ENCODE peak calls at places on chromosomes 6 and 20, in four cellular contexts. S is GM12878, L is heart right ventricle, P is OCI-LY7. B is an unnamed sample.
A peak's percentile ranks its signal among the peaks of the same experiment; 100 is the strongest.

GRCh38 chr6:116060572-116061283 is at the start of gene FRK:
- DNase-seq in S (no peak), L (no peak), P (no peak), B (peak; percentile 77)

GRCh38 chr6:108989700-108990099 is 104.9 kb downstream of the SESN1 start:
- DNase-seq in S (no peak), L (no peak), P (no peak), B (peak; percentile 71)

GRCh38 chr6:132797975-132798819 is at the start of gene SLC18B1:
- DNase-seq in S (no peak), L (peak; percentile 67), P (peak; percentile 54), B (peak; percentile 55)

GRCh38 chr6:54737247-54737646 is 109.3 kb upstream of the FAM83B start:
- DNase-seq in S (no peak), L (no peak), P (peak; percentile 18), B (peak; percentile 42)

GRCh38 chr20:17757496-17757895 is 57.7 kb downstream of the BANF2 start:
- DNase-seq in S (no peak), L (no peak), P (no peak), B (no peak)

GRCh38 chr20:51460569-51461265 is 81.8 kb downstream of the NFATC2 start:
- DNase-seq in S (peak; percentile 64), L (no peak), P (peak; percentile 98), B (no peak)

GRCh38 chr6:109662192-109662591 is 28.8 kb downstream of the AK9 start:
- DNase-seq in S (no peak), L (no peak), P (no peak), B (no peak)

GRCh38 chr6:33633462-33634158 is 12.5 kb downstream of the ITPR3 start:
- DNase-seq in S (no peak), L (peak; percentile 79), P (peak; percentile 44), B (peak; percentile 90)

GRCh38 chr6:145815351-145815772 is 767 bp upstream of the FBXO30 start:
- DNase-seq in S (no peak), L (no peak), P (no peak), B (no peak)

GRCh38 chr6:151452750-151453427 is 963 bp upstream of the RMND1 start:
- DNase-seq in S (no peak), L (peak; percentile 25), P (peak; percentile 32), B (no peak)

GRCh38 chr20:41738584-41739193 is 120.5 kb upstream of the CHD6 start:
- DNase-seq in S (no peak), L (peak; percentile 38), P (peak; percentile 58), B (peak; percentile 76)

GRCh38 chr6:48835421-48835958 is 627.6 kb downstream of the MMUT start:
- DNase-seq in S (no peak), L (no peak), P (no peak), B (no peak)

GRCh38 chr20:59269396-59270025 is 30.9 kb upstream of the EDN3 start:
- DNase-seq in S (no peak), L (no peak), P (no peak), B (no peak)

GRCh38 chr6:149140910-149141290 is 176.6 kb upstream of the TAB2 start:
- DNase-seq in S (peak; percentile 65), L (no peak), P (no peak), B (no peak)

GRCh38 chr6:135740580-135740979 is 110.9 kb upstream of the PDE7B start:
- DNase-seq in S (no peak), L (no peak), P (no peak), B (no peak)

GRCh38 chr6:84774174-84775158 is 10.1 kb upstream of the TBX18 start:
- DNase-seq in S (no peak), L (peak; percentile 58), P (no peak), B (peak; percentile 31)

GRCh38 chr20:50292324-50293243 is 102.0 kb downstream of the CEBPB start:
- DNase-seq in S (no peak), L (peak; percentile 90), P (no peak), B (no peak)

GRCh38 chr6:13421425-13422057 is 65.9 kb downstream of the GFOD1 start:
- DNase-seq in S (no peak), L (no peak), P (no peak), B (no peak)

GRCh38 chr6:148932731-148933130 is 185.9 kb downstream of the UST start:
- DNase-seq in S (no peak), L (no peak), P (no peak), B (no peak)

GRCh38 chr20:1669304-1669703 is 11.7 kb upstream of the SIRPG start:
- DNase-seq in S (no peak), L (peak; percentile 44), P (no peak), B (no peak)

GRCh38 chr6:147724454-147724853 is 216.0 kb downstream of the SAMD5 start:
- DNase-seq in S (no peak), L (no peak), P (no peak), B (no peak)

GRCh38 chr6:11206576-11206975 is 25.9 kb downstream of the NEDD9 start:
- DNase-seq in S (no peak), L (no peak), P (no peak), B (no peak)

GRCh38 chr6:73733791-73734190 is 37.8 kb downstream of the CD109 start:
- DNase-seq in S (no peak), L (no peak), P (no peak), B (no peak)

GRCh38 chr6:113650610-113650979 is 206.6 kb upstream of the MARCKS start:
- DNase-seq in S (no peak), L (no peak), P (no peak), B (no peak)

GRCh38 chr6:106546322-106547052 is 82.8 kb downstream of the RTN4IP1 start:
- DNase-seq in S (no peak), L (no peak), P (no peak), B (no peak)

GRCh38 chr20:53950031-53950430 is 120.4 kb downstream of the BCAS1 start:
- DNase-seq in S (no peak), L (no peak), P (no peak), B (no peak)

GRCh38 chr6:169863149-169863525 is 111.7 kb downstream of the ERMARD start:
- DNase-seq in S (no peak), L (no peak), P (no peak), B (no peak)

GRCh38 chr6:27503436-27504030 is 30.6 kb upstream of the ZNF184 start:
- DNase-seq in S (peak; percentile 73), L (peak; percentile 64), P (peak; percentile 74), B (peak; percentile 83)

GRCh38 chr20:12453711-12454110 is 536.0 kb downstream of the BTBD3 start:
- DNase-seq in S (no peak), L (no peak), P (no peak), B (no peak)

GRCh38 chr6:151060742-151061100 is 179.0 kb upstream of the AKAP12 start:
- DNase-seq in S (no peak), L (no peak), P (no peak), B (no peak)

GRCh38 chr6:163599684-163600083 is 185.2 kb downstream of the QKI start:
- DNase-seq in S (no peak), L (no peak), P (no peak), B (no peak)
- H3K4me3 ChIP-seq in S (no peak overlapping the region), L (no peak overlapping the region), P (no peak overlapping the region), B (no peak overlapping the region)

DNA sequence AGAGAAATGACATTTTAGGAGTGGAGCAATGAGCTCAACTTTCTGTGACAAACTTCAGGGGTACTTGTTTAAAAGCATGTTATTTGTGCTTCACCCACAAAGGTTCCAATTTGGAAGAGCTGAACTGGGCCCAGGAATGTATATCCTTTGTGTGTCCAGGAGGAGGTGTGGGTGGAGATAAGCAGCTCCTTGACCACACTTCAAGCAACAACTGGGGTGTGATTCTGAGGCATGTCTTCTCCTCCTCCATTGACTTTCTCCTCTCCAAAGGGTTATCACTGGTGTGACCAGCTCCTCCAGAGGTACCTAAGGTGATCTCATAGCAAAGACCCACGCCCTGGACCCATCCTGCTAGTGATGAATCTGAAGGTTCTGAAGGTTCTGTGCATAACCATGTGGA is 60.7 kb upstream of the CD93 start:
- DNase-seq in S (no peak), L (no peak), P (no peak), B (no peak)
- TF ChIP-seq CTCF in S (no peak), L (no peak), P (no peak), B (no peak)

DNA sequence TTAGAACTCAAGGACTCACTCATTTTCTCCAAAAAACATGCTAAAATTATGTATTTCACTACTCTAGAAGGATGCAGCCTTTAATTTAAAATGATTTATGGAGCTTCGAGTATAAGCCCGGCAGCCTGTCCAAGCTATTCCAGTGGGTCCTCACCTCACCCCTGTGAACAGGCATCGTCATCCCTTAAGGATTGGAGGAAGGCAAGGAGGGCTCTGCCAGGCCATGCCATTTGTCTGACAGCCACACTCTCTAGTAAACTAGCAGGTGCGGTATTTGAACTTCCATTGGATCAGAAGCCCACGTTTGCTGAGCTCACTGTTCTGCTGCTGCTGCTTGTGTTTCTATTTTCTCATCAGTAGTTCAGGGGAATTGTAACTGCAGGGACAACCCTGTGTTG is 39.8 kb upstream of the NAA20 start:
- DNase-seq in S (no peak), L (no peak), P (no peak), B (no peak)
- H3K4me1 ChIP-seq in S (no peaks in the 10 kb centered on the region), L (peaks cover 91% of the 10 kb centered on the region), P (no peaks in the 10 kb centered on the region), B (peaks cover 40% of the 10 kb centered on the region)

GRCh38 chr6:168495133-168495532 is 54.1 kb downstream of the SMOC2 start:
- DNase-seq in S (no peak), L (no peak), P (no peak), B (no peak)
- H3K4me3 ChIP-seq in S (no peak overlapping the region), L (no peak overlapping the region), P (no peak overlapping the region), B (no peak overlapping the region)

GRCh38 chr20:35478804-35479472 is 23.5 kb downstream of the CEP250 start:
- DNase-seq in S (no peak), L (peak; percentile 17), P (peak; percentile 24), B (peak; percentile 37)
- TF ChIP-seq CTCF in S (peak; percentile 35), L (no peak), P (peak; percentile 67), B (peak; percentile 33)

GRCh38 chr6:159114569-159114968 is 54.6 kb upstream of the FNDC1 start:
- DNase-seq in S (no peak), L (no peak), P (peak; percentile 62), B (no peak)
- H3K4me1 ChIP-seq in S (peaks cover 31% of the 10 kb centered on the region), L (peaks cover 3% of the 10 kb centered on the region), P (peaks cover 85% of the 10 kb centered on the region), B (no peaks in the 10 kb centered on the region)

DNA sequence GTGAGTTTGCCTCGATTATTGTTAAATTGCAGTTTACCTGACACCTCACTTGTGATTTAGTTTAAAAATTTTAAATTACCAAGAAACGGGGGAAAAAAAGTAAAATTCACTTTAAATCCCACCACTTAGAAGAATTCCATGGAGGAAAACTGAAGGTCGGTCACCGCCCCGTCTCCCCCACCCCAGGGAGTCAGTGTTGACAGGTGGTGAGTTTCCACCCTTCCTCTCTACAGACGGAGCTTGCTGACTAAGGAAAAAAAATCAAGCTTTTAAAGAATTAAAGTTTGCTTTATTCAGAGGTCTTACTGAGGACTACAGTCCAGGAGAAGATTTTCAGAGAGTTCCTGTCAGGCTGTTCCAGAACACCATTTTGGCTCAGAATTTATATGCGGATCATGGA is 42.3 kb downstream of the SLC22A1 start:
- DNase-seq in S (no peak), L (no peak), P (no peak), B (no peak)
- H3K4me3 ChIP-seq in S (no peak overlapping the region), L (no peak overlapping the region), P (no peak overlapping the region), B (no peak overlapping the region)

GRCh38 chr6:35391240-35391968 is 49.0 kb downstream of the PPARD start:
- DNase-seq in S (no peak), L (no peak), P (no peak), B (no peak)
- TF ChIP-seq CTCF in S (no peak), L (no peak), P (no peak), B (no peak)